ENCODE peak calls at places on chromosomes 7 and 10, in ten cellular contexts. One of them, this sample, is unnamed.

GRCh38 chr10:32299354-32299980 is 47.5 kb downstream of the EPC1 start:
- DNase-seq in NCI-H82: no peak
- DNase-seq in Peyer's patch: no peak
- DNase-seq in activated CD4-positive, alpha-beta T cell treated with anti-CD3 and anti-CD28 coated beads for 4 hours: no peak
- DNase-seq in B cell: no peak
- DNase-seq in CD4-positive, alpha-beta T cell: no peak
- DNase-seq in pancreas: no peak
- DNase-seq in HT1080: no peak
- DNase-seq in T-helper 22 cell: no peak
- DNase-seq in hepatic stellate cell: no peak
- DNase-seq in this sample: no peak

GRCh38 chr10:20624642-20625041 is 272.5 kb downstream of the NEBL start:
- DNase-seq in NCI-H82: no peak
- DNase-seq in Peyer's patch: peak
- DNase-seq in activated CD4-positive, alpha-beta T cell treated with anti-CD3 and anti-CD28 coated beads for 4 hours: no peak
- DNase-seq in B cell: no peak
- DNase-seq in CD4-positive, alpha-beta T cell: no peak
- DNase-seq in pancreas: no peak
- DNase-seq in HT1080: no peak
- DNase-seq in T-helper 22 cell: no peak
- DNase-seq in hepatic stellate cell: no peak
- DNase-seq in this sample: peak

GRCh38 chr10:79063661-79064490 is 4.9 kb upstream of the ZMIZ1 start:
- DNase-seq in NCI-H82: no peak
- DNase-seq in Peyer's patch: peak
- DNase-seq in activated CD4-positive, alpha-beta T cell treated with anti-CD3 and anti-CD28 coated beads for 4 hours: no peak
- DNase-seq in B cell: no peak
- DNase-seq in CD4-positive, alpha-beta T cell: no peak
- DNase-seq in pancreas: no peak
- DNase-seq in HT1080: no peak
- DNase-seq in T-helper 22 cell: no peak
- DNase-seq in hepatic stellate cell: no peak
- DNase-seq in this sample: no peak

GRCh38 chr7:138449580-138449979 is 10.5 kb upstream of the TRIM24 start:
- DNase-seq in NCI-H82: peak
- DNase-seq in Peyer's patch: no peak
- DNase-seq in activated CD4-positive, alpha-beta T cell treated with anti-CD3 and anti-CD28 coated beads for 4 hours: peak
- DNase-seq in B cell: peak
- DNase-seq in CD4-positive, alpha-beta T cell: peak
- DNase-seq in pancreas: no peak
- DNase-seq in HT1080: no peak
- DNase-seq in T-helper 22 cell: no peak
- DNase-seq in hepatic stellate cell: no peak
- DNase-seq in this sample: no peak

GRCh38 chr7:50682079-50682478 is 100.6 kb downstream of the GRB10 start:
- DNase-seq in NCI-H82: no peak
- DNase-seq in Peyer's patch: no peak
- DNase-seq in activated CD4-positive, alpha-beta T cell treated with anti-CD3 and anti-CD28 coated beads for 4 hours: no peak
- DNase-seq in B cell: no peak
- DNase-seq in CD4-positive, alpha-beta T cell: no peak
- DNase-seq in pancreas: no peak
- DNase-seq in HT1080: no peak
- DNase-seq in T-helper 22 cell: no peak
- DNase-seq in hepatic stellate cell: no peak
- DNase-seq in this sample: no peak

GRCh38 chr7:155412416-155413253 is 45.3 kb upstream of the EN2 start:
- DNase-seq in NCI-H82: peak
- DNase-seq in Peyer's patch: peak
- DNase-seq in activated CD4-positive, alpha-beta T cell treated with anti-CD3 and anti-CD28 coated beads for 4 hours: peak
- DNase-seq in B cell: peak
- DNase-seq in CD4-positive, alpha-beta T cell: no peak
- DNase-seq in pancreas: peak
- DNase-seq in HT1080: peak
- DNase-seq in T-helper 22 cell: no peak
- DNase-seq in hepatic stellate cell: peak
- DNase-seq in this sample: peak

GRCh38 chr10:72688208-72688651 is 3.7 kb upstream of the MCU start:
- DNase-seq in NCI-H82: no peak
- DNase-seq in Peyer's patch: no peak
- DNase-seq in activated CD4-positive, alpha-beta T cell treated with anti-CD3 and anti-CD28 coated beads for 4 hours: no peak
- DNase-seq in B cell: no peak
- DNase-seq in CD4-positive, alpha-beta T cell: no peak
- DNase-seq in pancreas: peak
- DNase-seq in HT1080: peak
- DNase-seq in T-helper 22 cell: no peak
- DNase-seq in hepatic stellate cell: peak
- DNase-seq in this sample: peak

GRCh38 chr7:81618400-81619014 is 151.3 kb downstream of the HGF start:
- DNase-seq in NCI-H82: no peak
- DNase-seq in Peyer's patch: no peak
- DNase-seq in activated CD4-positive, alpha-beta T cell treated with anti-CD3 and anti-CD28 coated beads for 4 hours: no peak
- DNase-seq in B cell: no peak
- DNase-seq in CD4-positive, alpha-beta T cell: no peak
- DNase-seq in pancreas: no peak
- DNase-seq in HT1080: peak
- DNase-seq in T-helper 22 cell: no peak
- DNase-seq in hepatic stellate cell: peak
- DNase-seq in this sample: peak

GRCh38 chr7:116671681-116672595 is at the start of gene MET:
- DNase-seq in NCI-H82: peak
- DNase-seq in Peyer's patch: peak
- DNase-seq in activated CD4-positive, alpha-beta T cell treated with anti-CD3 and anti-CD28 coated beads for 4 hours: peak
- DNase-seq in B cell: peak
- DNase-seq in CD4-positive, alpha-beta T cell: no peak
- DNase-seq in pancreas: peak
- DNase-seq in HT1080: peak
- DNase-seq in T-helper 22 cell: no peak
- DNase-seq in hepatic stellate cell: peak
- DNase-seq in this sample: peak

GRCh38 chr10:126387931-126388911 is at the start of gene ADAM12:
- DNase-seq in NCI-H82: peak
- DNase-seq in Peyer's patch: no peak
- DNase-seq in activated CD4-positive, alpha-beta T cell treated with anti-CD3 and anti-CD28 coated beads for 4 hours: no peak
- DNase-seq in B cell: no peak
- DNase-seq in CD4-positive, alpha-beta T cell: no peak
- DNase-seq in pancreas: no peak
- DNase-seq in HT1080: no peak
- DNase-seq in T-helper 22 cell: no peak
- DNase-seq in hepatic stellate cell: peak
- DNase-seq in this sample: peak

GRCh38 chr10:78277734-78278404 is 244.2 kb downstream of the RPS24 start:
- DNase-seq in NCI-H82: peak
- DNase-seq in Peyer's patch: no peak
- DNase-seq in activated CD4-positive, alpha-beta T cell treated with anti-CD3 and anti-CD28 coated beads for 4 hours: no peak
- DNase-seq in B cell: no peak
- DNase-seq in CD4-positive, alpha-beta T cell: no peak
- DNase-seq in pancreas: no peak
- DNase-seq in HT1080: peak
- DNase-seq in T-helper 22 cell: no peak
- DNase-seq in hepatic stellate cell: peak
- DNase-seq in this sample: peak

GRCh38 chr7:131157530-131158243 is 170.0 kb upstream of the MKLN1 start:
- DNase-seq in NCI-H82: no peak
- DNase-seq in Peyer's patch: peak
- DNase-seq in activated CD4-positive, alpha-beta T cell treated with anti-CD3 and anti-CD28 coated beads for 4 hours: no peak
- DNase-seq in B cell: no peak
- DNase-seq in CD4-positive, alpha-beta T cell: no peak
- DNase-seq in pancreas: peak
- DNase-seq in HT1080: no peak
- DNase-seq in T-helper 22 cell: no peak
- DNase-seq in hepatic stellate cell: no peak
- DNase-seq in this sample: no peak

GRCh38 chr7:153452661-153453060 is 599.5 kb upstream of the DPP6 start:
- DNase-seq in NCI-H82: no peak
- DNase-seq in Peyer's patch: no peak
- DNase-seq in activated CD4-positive, alpha-beta T cell treated with anti-CD3 and anti-CD28 coated beads for 4 hours: no peak
- DNase-seq in B cell: no peak
- DNase-seq in CD4-positive, alpha-beta T cell: no peak
- DNase-seq in pancreas: no peak
- DNase-seq in HT1080: no peak
- DNase-seq in T-helper 22 cell: no peak
- DNase-seq in hepatic stellate cell: no peak
- DNase-seq in this sample: no peak

GRCh38 chr7:123588376-123588775 is 13.2 kb upstream of the ASB15 start:
- DNase-seq in NCI-H82: no peak
- DNase-seq in Peyer's patch: no peak
- DNase-seq in activated CD4-positive, alpha-beta T cell treated with anti-CD3 and anti-CD28 coated beads for 4 hours: no peak
- DNase-seq in B cell: no peak
- DNase-seq in CD4-positive, alpha-beta T cell: no peak
- DNase-seq in pancreas: no peak
- DNase-seq in HT1080: no peak
- DNase-seq in T-helper 22 cell: no peak
- DNase-seq in hepatic stellate cell: no peak
- DNase-seq in this sample: no peak

GRCh38 chr7:158237672-158238335 is 349.8 kb downstream of the PTPRN2 start:
- DNase-seq in NCI-H82: no peak
- DNase-seq in Peyer's patch: no peak
- DNase-seq in activated CD4-positive, alpha-beta T cell treated with anti-CD3 and anti-CD28 coated beads for 4 hours: no peak
- DNase-seq in B cell: no peak
- DNase-seq in CD4-positive, alpha-beta T cell: no peak
- DNase-seq in pancreas: no peak
- DNase-seq in HT1080: no peak
- DNase-seq in T-helper 22 cell: no peak
- DNase-seq in hepatic stellate cell: no peak
- DNase-seq in this sample: no peak

GRCh38 chr10:78972947-78973900 is 95.5 kb upstream of the ZMIZ1 start:
- DNase-seq in NCI-H82: peak
- DNase-seq in Peyer's patch: peak
- DNase-seq in activated CD4-positive, alpha-beta T cell treated with anti-CD3 and anti-CD28 coated beads for 4 hours: peak
- DNase-seq in B cell: peak
- DNase-seq in CD4-positive, alpha-beta T cell: peak
- DNase-seq in pancreas: peak
- DNase-seq in HT1080: peak
- DNase-seq in T-helper 22 cell: peak
- DNase-seq in hepatic stellate cell: peak
- DNase-seq in this sample: peak

GRCh38 chr7:105496501-105496900 is 25.6 kb downstream of the PUS7 start:
- DNase-seq in NCI-H82: no peak
- DNase-seq in Peyer's patch: no peak
- DNase-seq in activated CD4-positive, alpha-beta T cell treated with anti-CD3 and anti-CD28 coated beads for 4 hours: no peak
- DNase-seq in B cell: no peak
- DNase-seq in CD4-positive, alpha-beta T cell: no peak
- DNase-seq in pancreas: no peak
- DNase-seq in HT1080: peak
- DNase-seq in T-helper 22 cell: no peak
- DNase-seq in hepatic stellate cell: peak
- DNase-seq in this sample: peak

GRCh38 chr10:128543186-128543585 is 417.0 kb upstream of the MKI67 start:
- DNase-seq in NCI-H82: no peak
- DNase-seq in Peyer's patch: no peak
- DNase-seq in activated CD4-positive, alpha-beta T cell treated with anti-CD3 and anti-CD28 coated beads for 4 hours: no peak
- DNase-seq in B cell: no peak
- DNase-seq in CD4-positive, alpha-beta T cell: no peak
- DNase-seq in pancreas: no peak
- DNase-seq in HT1080: no peak
- DNase-seq in T-helper 22 cell: no peak
- DNase-seq in hepatic stellate cell: no peak
- DNase-seq in this sample: no peak

GRCh38 chr10:116888380-116889055 is 39.2 kb downstream of the ENO4 start:
- DNase-seq in NCI-H82: no peak
- DNase-seq in Peyer's patch: peak
- DNase-seq in activated CD4-positive, alpha-beta T cell treated with anti-CD3 and anti-CD28 coated beads for 4 hours: no peak
- DNase-seq in B cell: no peak
- DNase-seq in CD4-positive, alpha-beta T cell: no peak
- DNase-seq in pancreas: peak
- DNase-seq in HT1080: peak
- DNase-seq in T-helper 22 cell: no peak
- DNase-seq in hepatic stellate cell: peak
- DNase-seq in this sample: peak

GRCh38 chr10:123576706-123577105 is 89.4 kb upstream of the GPR26 start:
- DNase-seq in NCI-H82: no peak
- DNase-seq in Peyer's patch: peak
- DNase-seq in activated CD4-positive, alpha-beta T cell treated with anti-CD3 and anti-CD28 coated beads for 4 hours: no peak
- DNase-seq in B cell: no peak
- DNase-seq in CD4-positive, alpha-beta T cell: no peak
- DNase-seq in pancreas: no peak
- DNase-seq in HT1080: no peak
- DNase-seq in T-helper 22 cell: no peak
- DNase-seq in hepatic stellate cell: no peak
- DNase-seq in this sample: no peak

GRCh38 chr7:69599879-69600764 is 1.8 kb downstream of the AUTS2 start:
- DNase-seq in NCI-H82: peak
- DNase-seq in Peyer's patch: no peak
- DNase-seq in activated CD4-positive, alpha-beta T cell treated with anti-CD3 and anti-CD28 coated beads for 4 hours: no peak
- DNase-seq in B cell: peak
- DNase-seq in CD4-positive, alpha-beta T cell: no peak
- DNase-seq in pancreas: no peak
- DNase-seq in HT1080: no peak
- DNase-seq in T-helper 22 cell: no peak
- DNase-seq in hepatic stellate cell: no peak
- DNase-seq in this sample: peak

GRCh38 chr10:93954726-93955363 is 38.9 kb upstream of the PLCE1 start:
- DNase-seq in NCI-H82: no peak
- DNase-seq in Peyer's patch: no peak
- DNase-seq in activated CD4-positive, alpha-beta T cell treated with anti-CD3 and anti-CD28 coated beads for 4 hours: no peak
- DNase-seq in B cell: no peak
- DNase-seq in CD4-positive, alpha-beta T cell: no peak
- DNase-seq in pancreas: no peak
- DNase-seq in HT1080: peak
- DNase-seq in T-helper 22 cell: no peak
- DNase-seq in hepatic stellate cell: no peak
- DNase-seq in this sample: no peak

GRCh38 chr10:53236941-53237340 is 464.4 kb upstream of the MBL2 start:
- DNase-seq in NCI-H82: no peak
- DNase-seq in Peyer's patch: no peak
- DNase-seq in activated CD4-positive, alpha-beta T cell treated with anti-CD3 and anti-CD28 coated beads for 4 hours: no peak
- DNase-seq in B cell: no peak
- DNase-seq in CD4-positive, alpha-beta T cell: no peak
- DNase-seq in pancreas: no peak
- DNase-seq in HT1080: no peak
- DNase-seq in T-helper 22 cell: no peak
- DNase-seq in hepatic stellate cell: no peak
- DNase-seq in this sample: no peak

GRCh38 chr7:10022957-10023356 is 950.7 kb upstream of the PHF14 start:
- DNase-seq in NCI-H82: peak
- DNase-seq in Peyer's patch: no peak
- DNase-seq in activated CD4-positive, alpha-beta T cell treated with anti-CD3 and anti-CD28 coated beads for 4 hours: no peak
- DNase-seq in B cell: no peak
- DNase-seq in CD4-positive, alpha-beta T cell: no peak
- DNase-seq in pancreas: no peak
- DNase-seq in HT1080: peak
- DNase-seq in T-helper 22 cell: no peak
- DNase-seq in hepatic stellate cell: no peak
- DNase-seq in this sample: no peak

GRCh38 chr7:133773601-133774000 is 353.5 kb upstream of the LRGUK start:
- DNase-seq in NCI-H82: peak
- DNase-seq in Peyer's patch: no peak
- DNase-seq in activated CD4-positive, alpha-beta T cell treated with anti-CD3 and anti-CD28 coated beads for 4 hours: no peak
- DNase-seq in B cell: no peak
- DNase-seq in CD4-positive, alpha-beta T cell: no peak
- DNase-seq in pancreas: no peak
- DNase-seq in HT1080: no peak
- DNase-seq in T-helper 22 cell: no peak
- DNase-seq in hepatic stellate cell: no peak
- DNase-seq in this sample: no peak

GRCh38 chr10:127458171-127458810 is 90.8 kb upstream of the NPS start:
- DNase-seq in NCI-H82: no peak
- DNase-seq in Peyer's patch: no peak
- DNase-seq in activated CD4-positive, alpha-beta T cell treated with anti-CD3 and anti-CD28 coated beads for 4 hours: no peak
- DNase-seq in B cell: no peak
- DNase-seq in CD4-positive, alpha-beta T cell: no peak
- DNase-seq in pancreas: no peak
- DNase-seq in HT1080: no peak
- DNase-seq in T-helper 22 cell: no peak
- DNase-seq in hepatic stellate cell: no peak
- DNase-seq in this sample: no peak

GRCh38 chr7:87411186-87411585 is 64.3 kb downstream of the ABCB4 start:
- DNase-seq in NCI-H82: no peak
- DNase-seq in Peyer's patch: no peak
- DNase-seq in activated CD4-positive, alpha-beta T cell treated with anti-CD3 and anti-CD28 coated beads for 4 hours: no peak
- DNase-seq in B cell: no peak
- DNase-seq in CD4-positive, alpha-beta T cell: no peak
- DNase-seq in pancreas: no peak
- DNase-seq in HT1080: no peak
- DNase-seq in T-helper 22 cell: no peak
- DNase-seq in hepatic stellate cell: no peak
- DNase-seq in this sample: no peak

GRCh38 chr10:129969528-129970264 is 5.6 kb upstream of the EBF3 start:
- DNase-seq in NCI-H82: no peak
- DNase-seq in Peyer's patch: no peak
- DNase-seq in activated CD4-positive, alpha-beta T cell treated with anti-CD3 and anti-CD28 coated beads for 4 hours: no peak
- DNase-seq in B cell: peak
- DNase-seq in CD4-positive, alpha-beta T cell: no peak
- DNase-seq in pancreas: no peak
- DNase-seq in HT1080: no peak
- DNase-seq in T-helper 22 cell: no peak
- DNase-seq in hepatic stellate cell: no peak
- DNase-seq in this sample: no peak